ENCODE peak calls at places on chromosomes 2 and 18, in ten cellular contexts. One of them, this sample, is unnamed.

GRCh38 chr2:119914266-119914665 is 98.6 kb upstream of the EPB41L5 start:
- DNase-seq in NCI-H1092 treated with DMSO at 0.1 percent for 48 hours: no peak
- DNase-seq in retina: no peak
- DNase-seq in A172: no peak
- DNase-seq in RWPE1: no peak
- DNase-seq in NCI-H1105: no peak
- DNase-seq in omental fat pad: no peak
- DNase-seq in NAMALWA: no peak
- DNase-seq in iris pigment epithelial cell: peak; percentile 39
- DNase-seq in GM03348: no peak
- DNase-seq in this sample: no peak

GRCh38 chr2:237030382-237030781 is 55.3 kb upstream of the COPS8 start:
- DNase-seq in NCI-H1092 treated with DMSO at 0.1 percent for 48 hours: no peak
- DNase-seq in retina: no peak
- DNase-seq in A172: no peak
- DNase-seq in RWPE1: no peak
- DNase-seq in NCI-H1105: no peak
- DNase-seq in omental fat pad: no peak
- DNase-seq in NAMALWA: no peak
- DNase-seq in iris pigment epithelial cell: no peak
- DNase-seq in GM03348: no peak
- DNase-seq in this sample: no peak

GRCh38 chr2:240996834-240997140 is 1.6 kb upstream of the SNED1 start:
- DNase-seq in NCI-H1092 treated with DMSO at 0.1 percent for 48 hours: no peak
- DNase-seq in retina: no peak
- DNase-seq in A172: no peak
- DNase-seq in RWPE1: no peak
- DNase-seq in NCI-H1105: no peak
- DNase-seq in omental fat pad: no peak
- DNase-seq in NAMALWA: no peak
- DNase-seq in iris pigment epithelial cell: no peak
- DNase-seq in GM03348: no peak
- DNase-seq in this sample: no peak

GRCh38 chr2:215843579-215843978 is 169.8 kb downstream of the MREG start:
- DNase-seq in NCI-H1092 treated with DMSO at 0.1 percent for 48 hours: no peak
- DNase-seq in retina: no peak
- DNase-seq in A172: peak; percentile 77
- DNase-seq in RWPE1: peak; percentile 77
- DNase-seq in NCI-H1105: no peak
- DNase-seq in omental fat pad: no peak
- DNase-seq in NAMALWA: no peak
- DNase-seq in iris pigment epithelial cell: peak; percentile 91
- DNase-seq in GM03348: peak; percentile 80
- DNase-seq in this sample: no peak

GRCh38 chr2:60966465-60967405 is 50.8 kb upstream of the PEX13 start:
- DNase-seq in NCI-H1092 treated with DMSO at 0.1 percent for 48 hours: no peak
- DNase-seq in retina: no peak
- DNase-seq in A172: no peak
- DNase-seq in RWPE1: no peak
- DNase-seq in NCI-H1105: no peak
- DNase-seq in omental fat pad: no peak
- DNase-seq in NAMALWA: peak; percentile 67
- DNase-seq in iris pigment epithelial cell: no peak
- DNase-seq in GM03348: no peak
- DNase-seq in this sample: no peak

GRCh38 chr2:69918391-69918790 is 3.5 kb downstream of the MXD1 start:
- DNase-seq in NCI-H1092 treated with DMSO at 0.1 percent for 48 hours: no peak
- DNase-seq in retina: no peak
- DNase-seq in A172: no peak
- DNase-seq in RWPE1: no peak
- DNase-seq in NCI-H1105: no peak
- DNase-seq in omental fat pad: no peak
- DNase-seq in NAMALWA: peak; percentile 46
- DNase-seq in iris pigment epithelial cell: no peak
- DNase-seq in GM03348: no peak
- DNase-seq in this sample: no peak

GRCh38 chr2:55097083-55097461 is 46.8 kb upstream of the RTN4 start:
- DNase-seq in NCI-H1092 treated with DMSO at 0.1 percent for 48 hours: no peak
- DNase-seq in retina: peak; percentile 9
- DNase-seq in A172: no peak
- DNase-seq in RWPE1: no peak
- DNase-seq in NCI-H1105: no peak
- DNase-seq in omental fat pad: no peak
- DNase-seq in NAMALWA: no peak
- DNase-seq in iris pigment epithelial cell: no peak
- DNase-seq in GM03348: no peak
- DNase-seq in this sample: no peak

GRCh38 chr2:71067567-71068217 is 756 bp upstream of the NAGK start:
- DNase-seq in NCI-H1092 treated with DMSO at 0.1 percent for 48 hours: peak; percentile 21
- DNase-seq in retina: no peak
- DNase-seq in A172: no peak
- DNase-seq in RWPE1: no peak
- DNase-seq in NCI-H1105: no peak
- DNase-seq in omental fat pad: no peak
- DNase-seq in NAMALWA: peak; percentile 39
- DNase-seq in iris pigment epithelial cell: peak; percentile 5
- DNase-seq in GM03348: peak; percentile 54
- DNase-seq in this sample: no peak

GRCh38 chr2:231245253-231246094 is 47.0 kb downstream of the ARMC9 start:
- DNase-seq in NCI-H1092 treated with DMSO at 0.1 percent for 48 hours: no peak
- DNase-seq in retina: no peak
- DNase-seq in A172: no peak
- DNase-seq in RWPE1: no peak
- DNase-seq in NCI-H1105: no peak
- DNase-seq in omental fat pad: no peak
- DNase-seq in NAMALWA: peak; percentile 62
- DNase-seq in iris pigment epithelial cell: peak; percentile 21
- DNase-seq in GM03348: no peak
- DNase-seq in this sample: no peak

GRCh38 chr2:52335727-52336126 is 1303.8 kb upstream of the NRXN1 start:
- DNase-seq in NCI-H1092 treated with DMSO at 0.1 percent for 48 hours: no peak
- DNase-seq in retina: no peak
- DNase-seq in A172: no peak
- DNase-seq in RWPE1: no peak
- DNase-seq in NCI-H1105: no peak
- DNase-seq in omental fat pad: no peak
- DNase-seq in NAMALWA: no peak
- DNase-seq in iris pigment epithelial cell: no peak
- DNase-seq in GM03348: no peak
- DNase-seq in this sample: no peak

GRCh38 chr2:98465456-98466201 is 21.0 kb downstream of the INPP4A start:
- DNase-seq in NCI-H1092 treated with DMSO at 0.1 percent for 48 hours: peak; percentile 82
- DNase-seq in retina: no peak
- DNase-seq in A172: peak; percentile 79
- DNase-seq in RWPE1: no peak
- DNase-seq in NCI-H1105: peak; percentile 82
- DNase-seq in omental fat pad: no peak
- DNase-seq in NAMALWA: peak; percentile 66
- DNase-seq in iris pigment epithelial cell: peak; percentile 59
- DNase-seq in GM03348: peak; percentile 33
- DNase-seq in this sample: no peak

GRCh38 chr2:68768951-68769350 is 34.3 kb downstream of the ARHGAP25 start:
- DNase-seq in NCI-H1092 treated with DMSO at 0.1 percent for 48 hours: no peak
- DNase-seq in retina: no peak
- DNase-seq in A172: no peak
- DNase-seq in RWPE1: no peak
- DNase-seq in NCI-H1105: no peak
- DNase-seq in omental fat pad: no peak
- DNase-seq in NAMALWA: no peak
- DNase-seq in iris pigment epithelial cell: no peak
- DNase-seq in GM03348: no peak
- DNase-seq in this sample: no peak

GRCh38 chr2:189997016-189997415 is 65.5 kb downstream of the MSTN start:
- DNase-seq in NCI-H1092 treated with DMSO at 0.1 percent for 48 hours: no peak
- DNase-seq in retina: no peak
- DNase-seq in A172: no peak
- DNase-seq in RWPE1: no peak
- DNase-seq in NCI-H1105: no peak
- DNase-seq in omental fat pad: no peak
- DNase-seq in NAMALWA: no peak
- DNase-seq in iris pigment epithelial cell: peak; percentile 3
- DNase-seq in GM03348: no peak
- DNase-seq in this sample: no peak

GRCh38 chr2:30763151-30763660 is 44.0 kb downstream of the CAPN13 start:
- DNase-seq in NCI-H1092 treated with DMSO at 0.1 percent for 48 hours: no peak
- DNase-seq in retina: no peak
- DNase-seq in A172: peak; percentile 15
- DNase-seq in RWPE1: no peak
- DNase-seq in NCI-H1105: no peak
- DNase-seq in omental fat pad: no peak
- DNase-seq in NAMALWA: no peak
- DNase-seq in iris pigment epithelial cell: no peak
- DNase-seq in GM03348: peak; percentile 33
- DNase-seq in this sample: no peak

GRCh38 chr2:148726228-148726627 is 81.7 kb downstream of the EPC2 start:
- DNase-seq in NCI-H1092 treated with DMSO at 0.1 percent for 48 hours: no peak
- DNase-seq in retina: no peak
- DNase-seq in A172: no peak
- DNase-seq in RWPE1: no peak
- DNase-seq in NCI-H1105: no peak
- DNase-seq in omental fat pad: no peak
- DNase-seq in NAMALWA: no peak
- DNase-seq in iris pigment epithelial cell: no peak
- DNase-seq in GM03348: no peak
- DNase-seq in this sample: no peak

GRCh38 chr18:44589709-44590108 is 91.0 kb upstream of the SETBP1 start:
- DNase-seq in NCI-H1092 treated with DMSO at 0.1 percent for 48 hours: no peak
- DNase-seq in retina: no peak
- DNase-seq in A172: peak; percentile 74
- DNase-seq in RWPE1: peak; percentile 33
- DNase-seq in NCI-H1105: no peak
- DNase-seq in omental fat pad: no peak
- DNase-seq in NAMALWA: no peak
- DNase-seq in iris pigment epithelial cell: peak; percentile 74
- DNase-seq in GM03348: peak; percentile 39
- DNase-seq in this sample: no peak

GRCh38 chr2:239932881-239933735 is 92.0 kb downstream of the NDUFA10 start:
- DNase-seq in NCI-H1092 treated with DMSO at 0.1 percent for 48 hours: no peak
- DNase-seq in retina: no peak
- DNase-seq in A172: no peak
- DNase-seq in RWPE1: no peak
- DNase-seq in NCI-H1105: no peak
- DNase-seq in omental fat pad: no peak
- DNase-seq in NAMALWA: no peak
- DNase-seq in iris pigment epithelial cell: no peak
- DNase-seq in GM03348: no peak
- DNase-seq in this sample: no peak

GRCh38 chr2:171553236-171553635 is 31.0 kb downstream of the CYBRD1 start:
- DNase-seq in NCI-H1092 treated with DMSO at 0.1 percent for 48 hours: no peak
- DNase-seq in retina: no peak
- DNase-seq in A172: no peak
- DNase-seq in RWPE1: peak; percentile 49
- DNase-seq in NCI-H1105: no peak
- DNase-seq in omental fat pad: no peak
- DNase-seq in NAMALWA: no peak
- DNase-seq in iris pigment epithelial cell: no peak
- DNase-seq in GM03348: no peak
- DNase-seq in this sample: no peak

GRCh38 chr2:8135051-8135675 is 546.7 kb upstream of the ID2 start:
- DNase-seq in NCI-H1092 treated with DMSO at 0.1 percent for 48 hours: no peak
- DNase-seq in retina: no peak
- DNase-seq in A172: no peak
- DNase-seq in RWPE1: no peak
- DNase-seq in NCI-H1105: peak; percentile 84
- DNase-seq in omental fat pad: no peak
- DNase-seq in NAMALWA: peak; percentile 15
- DNase-seq in iris pigment epithelial cell: no peak
- DNase-seq in GM03348: no peak
- DNase-seq in this sample: no peak

GRCh38 chr2:238287702-238288649 is at the start of gene PER2:
- DNase-seq in NCI-H1092 treated with DMSO at 0.1 percent for 48 hours: peak; percentile 42
- DNase-seq in retina: peak; percentile 72
- DNase-seq in A172: peak; percentile 49
- DNase-seq in RWPE1: peak; percentile 88
- DNase-seq in NCI-H1105: no peak
- DNase-seq in omental fat pad: peak; percentile 48
- DNase-seq in NAMALWA: peak; percentile 64
- DNase-seq in iris pigment epithelial cell: peak; percentile 88
- DNase-seq in GM03348: peak; percentile 83
- DNase-seq in this sample: no peak

GRCh38 chr18:66553824-66554223 is 50.1 kb downstream of the CDH19 start:
- DNase-seq in NCI-H1092 treated with DMSO at 0.1 percent for 48 hours: no peak
- DNase-seq in retina: no peak
- DNase-seq in A172: peak; percentile 13
- DNase-seq in RWPE1: no peak
- DNase-seq in NCI-H1105: no peak
- DNase-seq in omental fat pad: no peak
- DNase-seq in NAMALWA: no peak
- DNase-seq in iris pigment epithelial cell: peak; percentile 67
- DNase-seq in GM03348: no peak
- DNase-seq in this sample: no peak

GRCh38 chr2:7022956-7023467 is 105.8 kb downstream of the RNF144A start:
- DNase-seq in NCI-H1092 treated with DMSO at 0.1 percent for 48 hours: no peak
- DNase-seq in retina: no peak
- DNase-seq in A172: no peak
- DNase-seq in RWPE1: no peak
- DNase-seq in NCI-H1105: no peak
- DNase-seq in omental fat pad: no peak
- DNase-seq in NAMALWA: no peak
- DNase-seq in iris pigment epithelial cell: peak; percentile 59
- DNase-seq in GM03348: no peak
- DNase-seq in this sample: no peak

GRCh38 chr2:222108957-222109595 is 189.7 kb downstream of the PAX3 start:
- DNase-seq in NCI-H1092 treated with DMSO at 0.1 percent for 48 hours: no peak
- DNase-seq in retina: no peak
- DNase-seq in A172: no peak
- DNase-seq in RWPE1: no peak
- DNase-seq in NCI-H1105: no peak
- DNase-seq in omental fat pad: no peak
- DNase-seq in NAMALWA: no peak
- DNase-seq in iris pigment epithelial cell: no peak
- DNase-seq in GM03348: no peak
- DNase-seq in this sample: no peak

GRCh38 chr2:178271629-178272333 is 77.5 kb downstream of the OSBPL6 start:
- DNase-seq in NCI-H1092 treated with DMSO at 0.1 percent for 48 hours: no peak
- DNase-seq in retina: no peak
- DNase-seq in A172: no peak
- DNase-seq in RWPE1: peak; percentile 13
- DNase-seq in NCI-H1105: no peak
- DNase-seq in omental fat pad: peak; percentile 26
- DNase-seq in NAMALWA: no peak
- DNase-seq in iris pigment epithelial cell: peak; percentile 76
- DNase-seq in GM03348: peak; percentile 66
- DNase-seq in this sample: no peak